ENCODE peak calls at places on chromosomes 1 and 21, in nine cellular contexts. U, O, I, K, C, E, S, R and N are unnamed samples.
A peak's percentile ranks its signal among the peaks of the same experiment; 100 is the strongest.

GRCh38 chr21:26833460-26833939 is 11.7 kb downstream of the ADAMTS1 start:
- DNase-seq in K (no peak), I (no peak), U (peak; percentile 78), R (peak; percentile 52), O (no peak), C (no peak), S (no peak), E (no peak), N (peak; percentile 79)

GRCh38 chr1:42941640-42942330 is 16.9 kb downstream of the SLC2A1 start:
- DNase-seq in R (peak; percentile 92), K (peak; percentile 69), S (no peak), I (no peak), C (peak; percentile 89), E (no peak), O (peak; percentile 35), U (peak; percentile 94), N (peak; percentile 88)

GRCh38 chr21:46119565-46120271 is 21.8 kb downstream of the COL6A2 start:
- DNase-seq in O (no peak), C (no peak), I (no peak), U (peak; percentile 58), E (peak; percentile 13), R (no peak), K (no peak), S (peak; percentile 29), N (peak; percentile 73)

GRCh38 chr1:51265618-51266017 is 29.5 kb downstream of the RNF11 start:
- DNase-seq in C (no peak), O (no peak), E (no peak), R (no peak), U (no peak), I (no peak), S (no peak), K (no peak), N (no peak)

GRCh38 chr1:28173980-28174297 is 2.6 kb downstream of the PTAFR start:
- DNase-seq in E (no peak), K (no peak), R (no peak), O (no peak), S (no peak), I (no peak), U (no peak), C (no peak), N (no peak)

GRCh38 chr1:216183007-216183406 is 240.2 kb downstream of the USH2A start:
- DNase-seq in O (no peak), C (peak; percentile 59), E (no peak), U (no peak), K (no peak), I (no peak), S (no peak), R (peak; percentile 2), N (no peak)

GRCh38 chr1:91754348-91754747 is 131.6 kb downstream of the TGFBR3 start:
- DNase-seq in I (no peak), O (peak; percentile 65), C (peak; percentile 62), U (no peak), S (no peak), K (no peak), R (peak; percentile 56), E (no peak), N (no peak)

GRCh38 chr1:12097321-12097720 is 34.2 kb downstream of the TNFRSF8 start:
- DNase-seq in E (no peak), C (peak; percentile 39), S (no peak), I (no peak), U (no peak), R (peak; percentile 47), O (no peak), K (no peak), N (no peak)

GRCh38 chr1:3243304-3243703 is 174.3 kb downstream of the PRDM16 start:
- DNase-seq in I (no peak), E (no peak), R (no peak), S (no peak), C (no peak), O (no peak), K (no peak), U (no peak), N (no peak)

GRCh38 chr1:214989341-214989740 is 93.2 kb upstream of the KCNK2 start:
- DNase-seq in K (no peak), S (no peak), U (no peak), C (no peak), O (no peak), I (no peak), R (peak; percentile 61), E (no peak), N (no peak)

GRCh38 chr1:118185083-118185899 is at the start of gene SPAG17:
- DNase-seq in K (peak; percentile 53), S (no peak), C (peak; percentile 72), R (peak; percentile 50), I (peak; percentile 4), O (peak; percentile 72), E (no peak), U (peak; percentile 82), N (no peak)

GRCh38 chr1:155957411-155957915 is 16.0 kb downstream of the RXFP4 start:
- DNase-seq in U (no peak), S (no peak), K (no peak), E (no peak), R (no peak), O (no peak), C (no peak), I (no peak), N (no peak)

GRCh38 chr1:32989160-32989894 is 24.7 kb upstream of the RNF19B start:
- DNase-seq in E (peak; percentile 82), R (peak; percentile 99), C (peak; percentile 98), I (no peak), S (no peak), K (peak; percentile 83), O (peak; percentile 65), U (peak; percentile 90), N (peak; percentile 92)

GRCh38 chr1:15345711-15346355 is 63.9 kb upstream of the EFHD2 start:
- DNase-seq in S (peak; percentile 81), C (peak; percentile 86), O (peak; percentile 75), U (peak; percentile 81), I (no peak), E (no peak), K (peak; percentile 53), R (no peak), N (no peak)

GRCh38 chr1:199301472-199301871 is 662.6 kb downstream of the PTPRC start:
- DNase-seq in S (no peak), C (no peak), O (no peak), E (no peak), U (no peak), R (no peak), I (no peak), K (no peak), N (no peak)

GRCh38 chr1:226108935-226109828 is 46.7 kb downstream of the H3-3A start:
- DNase-seq in K (peak; percentile 38), S (no peak), C (no peak), R (peak; percentile 61), U (no peak), O (no peak), E (peak; percentile 34), I (no peak), N (no peak)

GRCh38 chr1:15843826-15844572 is 3.5 kb upstream of the SPEN start:
- DNase-seq in S (no peak), K (no peak), I (no peak), C (no peak), O (peak; percentile 34), R (no peak), U (no peak), E (no peak), N (no peak)

GRCh38 chr1:101371259-101371658 is 134.4 kb downstream of the S1PR1 start:
- DNase-seq in E (no peak), R (peak; percentile 67), K (no peak), U (no peak), S (no peak), I (peak; percentile 4), O (peak; percentile 93), C (peak; percentile 80), N (no peak)

GRCh38 chr1:202135221-202135721 is 9.3 kb downstream of the ARL8A start:
- DNase-seq in K (no peak), C (peak; percentile 66), S (peak; percentile 67), R (peak; percentile 69), U (no peak), I (peak; percentile 93), E (peak; percentile 66), O (peak; percentile 68), N (no peak)

GRCh38 chr21:33948096-33948950 is 32.7 kb upstream of the ATP5PO start:
- DNase-seq in E (peak; percentile 67), R (peak; percentile 37), O (peak; percentile 96), U (peak; percentile 81), C (peak; percentile 75), I (peak; percentile 53), S (peak; percentile 97), K (peak; percentile 63), N (no peak)
- H3K4me3 ChIP-seq in E (peak overlapping the region; percentile 14), R (no peak overlapping the region), O (peak overlapping the region; percentile 86), U (no peak overlapping the region), C (peak overlapping the region; percentile 9), I (peak overlapping the region; percentile 33), S (peak overlapping the region; percentile 49), K (no peak overlapping the region), N (peak overlapping the region; percentile 45)

GRCh38 chr1:170668301-170668789 is 4.4 kb downstream of the PRRX1 start:
- DNase-seq in E (no peak), O (peak; percentile 19), U (peak; percentile 83), S (no peak), C (no peak), R (peak; percentile 56), K (no peak), I (no peak), N (no peak)
- H3K4me3 ChIP-seq in E (peak overlapping the region; percentile 88), O (no peak overlapping the region), U (no peak overlapping the region), S (no peak overlapping the region), C (no peak overlapping the region), R (peak overlapping the region; percentile 17), K (no peak overlapping the region), I (no peak overlapping the region), N (peak overlapping the region; percentile 48)

DNA sequence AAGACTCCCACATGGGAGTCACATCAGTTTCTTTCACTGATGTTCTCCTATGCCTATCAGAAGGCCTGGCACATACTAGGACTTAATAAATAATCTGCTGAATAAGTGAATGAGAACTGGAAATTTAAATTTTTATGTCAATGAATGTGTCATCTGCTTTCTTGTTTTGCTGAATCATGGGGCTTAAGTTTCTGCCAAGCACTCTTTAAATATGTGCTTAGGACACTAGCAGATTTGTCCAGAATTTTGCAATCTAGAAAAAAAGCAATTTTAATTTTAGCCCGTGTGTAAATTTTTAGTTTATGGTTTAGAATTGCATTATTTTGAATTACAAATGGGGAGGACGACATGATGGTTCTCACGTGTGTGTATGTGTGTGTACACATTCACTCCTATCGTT is 803.1 kb downstream of the USP25 start:
- DNase-seq in R (peak; percentile 71), C (peak; percentile 46), K (no peak), E (no peak), U (no peak), S (no peak), I (no peak), O (no peak), N (no peak)
- H3K4me3 ChIP-seq in R (no peak overlapping the region), C (no peak overlapping the region), K (no peak overlapping the region), E (no peak overlapping the region), U (no peak overlapping the region), S (no peak overlapping the region), I (no peak overlapping the region), O (no peak overlapping the region), N (no peak overlapping the region)

DNA sequence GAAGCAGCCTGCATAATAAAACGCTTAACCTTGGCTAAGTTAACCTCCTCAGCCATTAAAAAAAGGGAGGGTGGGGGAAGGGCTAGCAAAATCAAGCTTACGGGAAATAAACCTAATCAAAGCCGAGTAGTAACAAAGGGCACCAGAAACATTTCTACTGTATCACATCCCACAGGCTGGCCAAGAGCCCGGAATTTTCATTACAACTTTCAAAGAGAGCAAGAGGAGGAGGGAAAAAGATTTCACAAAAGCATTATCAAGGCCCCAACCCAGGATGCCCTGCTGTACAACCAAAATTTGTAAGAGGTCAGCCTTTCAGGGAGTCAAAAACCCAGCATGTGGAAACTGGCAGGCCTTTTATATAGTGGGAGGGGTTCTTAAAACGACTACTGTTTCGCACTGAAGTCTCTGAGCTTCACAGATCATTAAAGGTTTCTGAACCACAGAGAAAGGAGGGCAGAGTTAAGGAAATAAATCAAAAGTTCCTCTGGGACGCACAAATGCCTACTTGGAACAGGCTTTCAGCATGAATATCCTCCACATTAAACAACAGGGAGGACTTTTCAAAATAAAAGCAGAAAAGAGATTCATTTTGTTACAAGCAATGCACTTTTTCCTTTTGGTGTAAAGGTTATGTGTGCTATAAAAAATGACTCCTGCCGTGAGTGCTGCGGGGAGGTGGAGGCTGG is 90.4 kb downstream of the SLC45A1 start:
- DNase-seq in S (no peak), C (no peak), R (peak; percentile 86), K (peak; percentile 77), E (peak; percentile 91), I (no peak), U (no peak), O (no peak), N (peak; percentile 78)
- H3K4me3 ChIP-seq in S (no peak overlapping the region), C (no peak overlapping the region), R (no peak overlapping the region), K (no peak overlapping the region), E (no peak overlapping the region), I (no peak overlapping the region), U (no peak overlapping the region), O (no peak overlapping the region), N (peak overlapping the region; percentile 45)